ENCODE peak calls at places on chromosomes 16 and 17, in nine cellular contexts. One of them, this sample, is unnamed.

GRCh38 chr16:63361032-63361624 is 1324.9 kb upstream of the CDH8 start:
- DNase-seq in A549: peak
- DNase-seq in heart right ventricle: no peak
- DNase-seq in fibroblast of lung: peak
- DNase-seq in ovary: no peak
- DNase-seq in endothelial cell of umbilical vein: peak
- DNase-seq in mesendoderm: peak
- DNase-seq in right cardiac atrium: no peak
- DNase-seq in thyroid gland: no peak
- DNase-seq in this sample: peak

GRCh38 chr17:58386708-58387107 is 30.6 kb downstream of the RNF43 start:
- DNase-seq in A549: no peak
- DNase-seq in heart right ventricle: no peak
- DNase-seq in fibroblast of lung: no peak
- DNase-seq in ovary: no peak
- DNase-seq in endothelial cell of umbilical vein: no peak
- DNase-seq in mesendoderm: no peak
- DNase-seq in right cardiac atrium: no peak
- DNase-seq in thyroid gland: no peak
- DNase-seq in this sample: no peak

GRCh38 chr16:58366247-58367031 is 25.8 kb upstream of the GINS3 start:
- DNase-seq in A549: peak
- DNase-seq in heart right ventricle: no peak
- DNase-seq in fibroblast of lung: peak
- DNase-seq in ovary: no peak
- DNase-seq in endothelial cell of umbilical vein: peak
- DNase-seq in mesendoderm: no peak
- DNase-seq in right cardiac atrium: no peak
- DNase-seq in thyroid gland: no peak
- DNase-seq in this sample: no peak

GRCh38 chr16:30740364-30741251 is 7.6 kb upstream of the PHKG2 start:
- DNase-seq in A549: peak
- DNase-seq in heart right ventricle: peak
- DNase-seq in fibroblast of lung: peak
- DNase-seq in ovary: peak
- DNase-seq in endothelial cell of umbilical vein: peak
- DNase-seq in mesendoderm: peak
- DNase-seq in right cardiac atrium: peak
- DNase-seq in thyroid gland: peak
- DNase-seq in this sample: no peak

GRCh38 chr17:75896360-75897075 is at the start of gene TRIM65:
- DNase-seq in A549: peak
- DNase-seq in heart right ventricle: peak
- DNase-seq in fibroblast of lung: peak
- DNase-seq in ovary: peak
- DNase-seq in endothelial cell of umbilical vein: peak
- DNase-seq in mesendoderm: peak
- DNase-seq in right cardiac atrium: peak
- DNase-seq in thyroid gland: peak
- DNase-seq in this sample: peak

GRCh38 chr17:55237826-55238196 is 26.9 kb upstream of the HLF start:
- DNase-seq in A549: no peak
- DNase-seq in heart right ventricle: no peak
- DNase-seq in fibroblast of lung: no peak
- DNase-seq in ovary: no peak
- DNase-seq in endothelial cell of umbilical vein: no peak
- DNase-seq in mesendoderm: no peak
- DNase-seq in right cardiac atrium: no peak
- DNase-seq in thyroid gland: no peak
- DNase-seq in this sample: no peak

GRCh38 chr17:31903401-31903800 is 1.9 kb upstream of the UTP6 start:
- DNase-seq in A549: no peak
- DNase-seq in heart right ventricle: no peak
- DNase-seq in fibroblast of lung: no peak
- DNase-seq in ovary: no peak
- DNase-seq in endothelial cell of umbilical vein: no peak
- DNase-seq in mesendoderm: no peak
- DNase-seq in right cardiac atrium: no peak
- DNase-seq in thyroid gland: no peak
- DNase-seq in this sample: no peak

GRCh38 chr16:48537909-48538745 is 71.9 kb downstream of the N4BP1 start:
- DNase-seq in A549: no peak
- DNase-seq in heart right ventricle: peak
- DNase-seq in fibroblast of lung: no peak
- DNase-seq in ovary: peak
- DNase-seq in endothelial cell of umbilical vein: no peak
- DNase-seq in mesendoderm: no peak
- DNase-seq in right cardiac atrium: peak
- DNase-seq in thyroid gland: peak
- DNase-seq in this sample: no peak

GRCh38 chr17:76841776-76842405 is 26.3 kb upstream of the MGAT5B start:
- DNase-seq in A549: no peak
- DNase-seq in heart right ventricle: no peak
- DNase-seq in fibroblast of lung: no peak
- DNase-seq in ovary: no peak
- DNase-seq in endothelial cell of umbilical vein: no peak
- DNase-seq in mesendoderm: peak
- DNase-seq in right cardiac atrium: no peak
- DNase-seq in thyroid gland: no peak
- DNase-seq in this sample: no peak

GRCh38 chr17:38786372-38786771 is 13.0 kb downstream of the PIP4K2B start:
- DNase-seq in A549: no peak
- DNase-seq in heart right ventricle: no peak
- DNase-seq in fibroblast of lung: no peak
- DNase-seq in ovary: no peak
- DNase-seq in endothelial cell of umbilical vein: no peak
- DNase-seq in mesendoderm: no peak
- DNase-seq in right cardiac atrium: no peak
- DNase-seq in thyroid gland: no peak
- DNase-seq in this sample: no peak

GRCh38 chr16:75376475-75376907 is 56.8 kb downstream of the CFDP1 start:
- DNase-seq in A549: no peak
- DNase-seq in heart right ventricle: no peak
- DNase-seq in fibroblast of lung: peak
- DNase-seq in ovary: no peak
- DNase-seq in endothelial cell of umbilical vein: no peak
- DNase-seq in mesendoderm: peak
- DNase-seq in right cardiac atrium: no peak
- DNase-seq in thyroid gland: no peak
- DNase-seq in this sample: no peak

GRCh38 chr17:76155988-76156661 is 15.1 kb upstream of the FOXJ1 start:
- DNase-seq in A549: no peak
- DNase-seq in heart right ventricle: no peak
- DNase-seq in fibroblast of lung: no peak
- DNase-seq in ovary: no peak
- DNase-seq in endothelial cell of umbilical vein: no peak
- DNase-seq in mesendoderm: no peak
- DNase-seq in right cardiac atrium: no peak
- DNase-seq in thyroid gland: no peak
- DNase-seq in this sample: no peak

GRCh38 chr17:72717276-72717675 is 375.2 kb downstream of the SLC39A11 start:
- DNase-seq in A549: no peak
- DNase-seq in heart right ventricle: no peak
- DNase-seq in fibroblast of lung: no peak
- DNase-seq in ovary: no peak
- DNase-seq in endothelial cell of umbilical vein: no peak
- DNase-seq in mesendoderm: no peak
- DNase-seq in right cardiac atrium: no peak
- DNase-seq in thyroid gland: no peak
- DNase-seq in this sample: no peak

GRCh38 chr16:75254359-75254837 is 3.0 kb upstream of the BCAR1 start:
- DNase-seq in A549: peak
- DNase-seq in heart right ventricle: peak
- DNase-seq in fibroblast of lung: peak
- DNase-seq in ovary: no peak
- DNase-seq in endothelial cell of umbilical vein: peak
- DNase-seq in mesendoderm: peak
- DNase-seq in right cardiac atrium: no peak
- DNase-seq in thyroid gland: no peak
- DNase-seq in this sample: no peak

GRCh38 chr17:30235386-30236296 is at the start of gene SLC6A4:
- DNase-seq in A549: no peak
- DNase-seq in heart right ventricle: no peak
- DNase-seq in fibroblast of lung: no peak
- DNase-seq in ovary: no peak
- DNase-seq in endothelial cell of umbilical vein: no peak
- DNase-seq in mesendoderm: peak
- DNase-seq in right cardiac atrium: no peak
- DNase-seq in thyroid gland: peak
- DNase-seq in this sample: no peak

GRCh38 chr16:82598766-82599165 is 28.0 kb upstream of the CDH13 start:
- DNase-seq in A549: no peak
- DNase-seq in heart right ventricle: no peak
- DNase-seq in fibroblast of lung: no peak
- DNase-seq in ovary: no peak
- DNase-seq in endothelial cell of umbilical vein: no peak
- DNase-seq in mesendoderm: peak
- DNase-seq in right cardiac atrium: no peak
- DNase-seq in thyroid gland: no peak
- DNase-seq in this sample: no peak

DNA sequence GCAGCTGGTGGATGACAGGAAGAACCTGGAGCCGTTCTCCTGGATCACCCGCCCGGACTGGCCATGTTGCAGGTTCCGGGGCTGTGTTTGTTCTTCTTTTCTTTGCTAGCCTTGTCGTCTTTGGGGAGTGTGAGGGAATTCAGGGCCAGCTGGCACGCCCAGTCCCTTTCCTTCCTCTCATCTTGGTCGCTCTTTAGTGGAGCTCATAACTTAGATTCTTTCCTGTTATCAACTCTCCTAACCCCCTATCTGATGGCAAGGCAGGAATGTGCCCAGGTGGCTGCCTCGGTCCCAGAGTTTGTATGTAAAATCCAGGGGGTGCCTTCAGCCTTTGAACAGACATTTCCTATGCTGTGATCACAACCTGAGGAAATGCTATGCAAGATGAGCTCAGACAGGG is 28.8 kb upstream of the IRF8 start:
- DNase-seq in A549: no peak
- DNase-seq in heart right ventricle: no peak
- DNase-seq in fibroblast of lung: no peak
- DNase-seq in ovary: no peak
- DNase-seq in endothelial cell of umbilical vein: no peak
- DNase-seq in mesendoderm: peak
- DNase-seq in right cardiac atrium: peak
- DNase-seq in thyroid gland: no peak
- DNase-seq in this sample: no peak
- H3K27ac ChIP-seq in A549: no peak
- H3K27ac ChIP-seq in heart right ventricle: peak
- H3K27ac ChIP-seq in fibroblast of lung: no peak
- H3K27ac ChIP-seq in ovary: no peak
- H3K27ac ChIP-seq in endothelial cell of umbilical vein: no peak
- H3K27ac ChIP-seq in mesendoderm: no peak
- H3K27ac ChIP-seq in right cardiac atrium: peak
- H3K27ac ChIP-seq in thyroid gland: no peak
- H3K27ac ChIP-seq in this sample: no peak

GRCh38 chr16:70437017-70437581 is 1.8 kb downstream of the ST3GAL2 start:
- DNase-seq in A549: no peak
- DNase-seq in heart right ventricle: no peak
- DNase-seq in fibroblast of lung: peak
- DNase-seq in ovary: peak
- DNase-seq in endothelial cell of umbilical vein: peak
- DNase-seq in mesendoderm: peak
- DNase-seq in right cardiac atrium: no peak
- DNase-seq in thyroid gland: no peak
- DNase-seq in this sample: no peak
- H3K27ac ChIP-seq in A549: peak
- H3K27ac ChIP-seq in heart right ventricle: peak
- H3K27ac ChIP-seq in fibroblast of lung: peak
- H3K27ac ChIP-seq in ovary: peak
- H3K27ac ChIP-seq in endothelial cell of umbilical vein: peak
- H3K27ac ChIP-seq in mesendoderm: peak
- H3K27ac ChIP-seq in right cardiac atrium: peak
- H3K27ac ChIP-seq in thyroid gland: no peak
- H3K27ac ChIP-seq in this sample: peak

GRCh38 chr16:84605339-84605848 is 12.5 kb downstream of the COTL1 start:
- DNase-seq in A549: no peak
- DNase-seq in heart right ventricle: no peak
- DNase-seq in fibroblast of lung: no peak
- DNase-seq in ovary: no peak
- DNase-seq in endothelial cell of umbilical vein: no peak
- DNase-seq in mesendoderm: no peak
- DNase-seq in right cardiac atrium: no peak
- DNase-seq in thyroid gland: peak
- DNase-seq in this sample: peak

GRCh38 chr16:84607061-84607460 is 10.8 kb downstream of the COTL1 start:
- DNase-seq in A549: no peak
- DNase-seq in heart right ventricle: no peak
- DNase-seq in fibroblast of lung: no peak
- DNase-seq in ovary: no peak
- DNase-seq in endothelial cell of umbilical vein: no peak
- DNase-seq in mesendoderm: no peak
- DNase-seq in right cardiac atrium: no peak
- DNase-seq in thyroid gland: no peak
- DNase-seq in this sample: no peak

GRCh38 chr16:84606081-84606875 is 11.6 kb downstream of the COTL1 start:
- DNase-seq in A549: no peak
- DNase-seq in heart right ventricle: no peak
- DNase-seq in fibroblast of lung: no peak
- DNase-seq in ovary: no peak
- DNase-seq in endothelial cell of umbilical vein: no peak
- DNase-seq in mesendoderm: no peak
- DNase-seq in right cardiac atrium: no peak
- DNase-seq in thyroid gland: peak
- DNase-seq in this sample: no peak

GRCh38 chr16:84608281-84608680 is 9.6 kb downstream of the COTL1 start:
- DNase-seq in A549: no peak
- DNase-seq in heart right ventricle: no peak
- DNase-seq in fibroblast of lung: no peak
- DNase-seq in ovary: no peak
- DNase-seq in endothelial cell of umbilical vein: no peak
- DNase-seq in mesendoderm: no peak
- DNase-seq in right cardiac atrium: no peak
- DNase-seq in thyroid gland: no peak
- DNase-seq in this sample: no peak

DNA sequence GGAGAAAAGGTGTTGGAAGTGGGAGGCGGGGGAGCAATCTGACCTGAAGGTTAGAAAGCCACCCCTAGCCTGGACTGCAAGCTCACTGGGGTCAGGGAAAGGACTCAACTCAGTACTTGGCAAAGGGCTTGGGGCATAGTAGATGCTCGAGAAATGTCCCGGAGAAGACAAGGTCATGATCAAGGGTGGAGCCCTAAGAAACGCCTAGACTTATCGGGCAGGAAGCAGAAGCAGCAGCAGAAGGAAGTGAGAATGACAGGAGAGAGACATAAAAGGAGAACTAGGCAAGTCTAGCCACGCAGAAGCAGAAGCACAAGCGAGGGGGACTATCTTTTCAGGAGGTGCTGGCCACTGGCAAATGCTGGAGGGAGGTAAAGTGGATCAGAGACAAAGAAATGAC is 10.2 kb downstream of the COTL1 start:
- DNase-seq in A549: no peak
- DNase-seq in heart right ventricle: no peak
- DNase-seq in fibroblast of lung: no peak
- DNase-seq in ovary: no peak
- DNase-seq in endothelial cell of umbilical vein: no peak
- DNase-seq in mesendoderm: no peak
- DNase-seq in right cardiac atrium: no peak
- DNase-seq in thyroid gland: no peak
- DNase-seq in this sample: no peak
- H3K27ac ChIP-seq in A549: no peak
- H3K27ac ChIP-seq in heart right ventricle: no peak
- H3K27ac ChIP-seq in fibroblast of lung: no peak
- H3K27ac ChIP-seq in ovary: no peak
- H3K27ac ChIP-seq in endothelial cell of umbilical vein: no peak
- H3K27ac ChIP-seq in mesendoderm: no peak
- H3K27ac ChIP-seq in right cardiac atrium: no peak
- H3K27ac ChIP-seq in thyroid gland: no peak
- H3K27ac ChIP-seq in this sample: peak

GRCh38 chr16:85522842-85523601 is 90.1 kb upstream of the GSE1 start:
- DNase-seq in A549: no peak
- DNase-seq in heart right ventricle: peak
- DNase-seq in fibroblast of lung: peak
- DNase-seq in ovary: peak
- DNase-seq in endothelial cell of umbilical vein: no peak
- DNase-seq in mesendoderm: peak
- DNase-seq in right cardiac atrium: no peak
- DNase-seq in thyroid gland: no peak
- DNase-seq in this sample: no peak
- H3K27ac ChIP-seq in A549: peak
- H3K27ac ChIP-seq in heart right ventricle: peak
- H3K27ac ChIP-seq in fibroblast of lung: no peak
- H3K27ac ChIP-seq in ovary: no peak
- H3K27ac ChIP-seq in endothelial cell of umbilical vein: no peak
- H3K27ac ChIP-seq in mesendoderm: no peak
- H3K27ac ChIP-seq in right cardiac atrium: no peak
- H3K27ac ChIP-seq in thyroid gland: peak
- H3K27ac ChIP-seq in this sample: no peak